ENCODE peak calls at places on chromosome 11, in five cellular contexts. C is right lobe of liver, W is transverse colon, Q is A549, K is tibial nerve. A is an unnamed sample.

GRCh38 chr11:119093951-119094815 is 7.5 kb downstream of the DPAGT1 start:
- DNase-seq in K (peak), Q (no peak), W (peak), C (no peak), A (peak)

GRCh38 chr11:40168461-40168860 is 1291.0 kb downstream of the LRRC4C start:
- DNase-seq in C (no peak), W (no peak), K (no peak), Q (no peak), A (no peak)

GRCh38 chr11:18457435-18457834 is 1.8 kb downstream of the LDHAL6A start:
- DNase-seq in W (no peak), C (no peak), Q (peak), K (no peak), A (no peak)

GRCh38 chr11:30459821-30460220 is 126.3 kb downstream of the MPPED2 start:
- DNase-seq in W (no peak), K (no peak), C (no peak), Q (no peak), A (no peak)

GRCh38 chr11:6233984-6234313 is 487 bp downstream of the FHIP1B start:
- DNase-seq in K (no peak), Q (no peak), C (no peak), W (peak), A (peak)

GRCh38 chr11:116427903-116428637 is 344.7 kb downstream of the BUD13 start:
- DNase-seq in Q (no peak), W (no peak), K (peak), C (no peak), A (peak)

GRCh38 chr11:117837791-117838190 is 13.2 kb upstream of the FXYD2 start:
- DNase-seq in K (no peak), C (peak), Q (no peak), W (peak), A (no peak)

GRCh38 chr11:44894217-44894617 is 56.5 kb downstream of the TP53I11 start:
- DNase-seq in C (no peak), W (peak), Q (peak), K (peak), A (peak)

GRCh38 chr11:31487848-31488247 is 21.6 kb downstream of the IMMP1L start:
- DNase-seq in W (no peak), C (no peak), K (no peak), Q (no peak), A (peak)

GRCh38 chr11:121567988-121568387 is 115.2 kb upstream of the SORL1-AS1 start:
- DNase-seq in K (no peak), Q (no peak), W (no peak), C (no peak), A (no peak)

GRCh38 chr11:121563003-121563402 is 110.2 kb upstream of the SORL1-AS1 start:
- DNase-seq in Q (no peak), C (no peak), W (no peak), K (no peak), A (no peak)

GRCh38 chr11:121563900-121564822 is 111.4 kb upstream of the SORL1-AS1 start:
- DNase-seq in K (no peak), C (no peak), Q (no peak), W (no peak), A (peak)

GRCh38 chr11:121566279-121567168 is 113.8 kb upstream of the SORL1-AS1 start:
- DNase-seq in K (no peak), C (no peak), Q (no peak), W (no peak), A (peak)

GRCh38 chr11:121564948-121565684 is 112.3 kb upstream of the SORL1-AS1 start:
- DNase-seq in C (peak), Q (no peak), K (no peak), W (no peak), A (no peak)
- TF ChIP-seq POLR2A in C (peak), Q (no peak), K (no peak), W (no peak), A (no peak)

GRCh38 chr11:57762235-57762866 is 749 bp downstream of the CTNND1 start:
- DNase-seq in K (no peak), C (no peak), W (peak), Q (peak), A (peak)
- TF ChIP-seq POLR2A in K (no peak), C (no peak), W (peak), Q (no peak), A (peak)

GRCh38 chr11:33893711-33894401 is 2.0 kb upstream of the LMO2 start:
- DNase-seq in W (no peak), Q (no peak), K (no peak), C (no peak), A (no peak)
- TF ChIP-seq POLR2A in W (no peak), Q (no peak), K (no peak), C (no peak), A (no peak)

GRCh38 chr11:61917357-61918109 is at the start of gene RAB3IL1:
- DNase-seq in W (peak), Q (peak), C (peak), K (peak), A (peak)
- TF ChIP-seq POLR2A in W (no peak), Q (no peak), C (peak), K (peak), A (peak)

A was measured in thyroid gland.